ENCODE peak calls at places on chromosomes 7 and 10, in seven cellular contexts. A is NCI-H1105 treated with DMSO at 0.1 percent for 48 hours, E is NCI-H748 treated with DMSO at 0.1 percent for 48 hours, K is bronchial epithelial cell, Y is NCI-H2171 treated with DMSO at 0.1 percent for 48 hours, Z is RWPE1, P is Calu3. O is an unnamed sample.

GRCh38 chr10:52215745-52216361 is 98.2 kb upstream of the DKK1 start:
- DNase-seq in E (peak), Y (peak), K (peak), A (peak), Z (peak), P (peak), O (peak)

GRCh38 chr7:120089968-120090367 is 183.0 kb upstream of the KCND2 start:
- DNase-seq in Z (peak), Y (no peak), E (no peak), P (no peak), A (no peak), K (peak), O (peak)

GRCh38 chr10:121791761-121792160 is 136.1 kb downstream of the ATE1 start:
- DNase-seq in Z (peak), A (no peak), K (no peak), P (no peak), Y (no peak), E (no peak), O (no peak)

GRCh38 chr7:93115796-93116195 is 2.0 kb downstream of the SAMD9 start:
- DNase-seq in K (peak), E (no peak), Y (no peak), A (no peak), P (peak), Z (peak), O (no peak)

GRCh38 chr10:12806228-12807095 is 195.1 kb downstream of the CCDC3 start:
- DNase-seq in P (no peak), K (no peak), Y (no peak), Z (no peak), E (no peak), A (no peak), O (no peak)

GRCh38 chr10:3948843-3949242 is 163.8 kb upstream of the KLF6 start:
- DNase-seq in Z (peak), Y (no peak), P (no peak), A (no peak), K (peak), E (peak), O (no peak)

GRCh38 chr7:157559596-157560257 is 222.9 kb downstream of the DNAJB6 start:
- DNase-seq in E (no peak), Z (no peak), A (no peak), Y (no peak), K (no peak), P (no peak), O (no peak)

GRCh38 chr7:28723336-28723735 is 234.8 kb downstream of the TRIL start:
- DNase-seq in Z (no peak), K (no peak), P (no peak), E (no peak), Y (no peak), A (no peak), O (no peak)

GRCh38 chr7:139972000-139972399 is 90.8 kb downstream of the PARP12 start:
- DNase-seq in E (no peak), A (no peak), Y (no peak), K (no peak), Z (no peak), P (no peak), O (no peak)

GRCh38 chr10:43254881-43255643 is 11.8 kb downstream of the RASGEF1A start:
- DNase-seq in A (no peak), E (no peak), Z (no peak), P (no peak), Y (no peak), K (no peak), O (no peak)

GRCh38 chr10:132279873-132280645 is 27.7 kb downstream of the STK32C start:
- DNase-seq in Z (no peak), P (no peak), K (no peak), Y (no peak), E (no peak), A (no peak), O (no peak)

GRCh38 chr10:96377816-96378294 is 19.1 kb upstream of the OPALIN start:
- DNase-seq in P (no peak), Z (no peak), E (no peak), K (no peak), A (no peak), Y (no peak), O (no peak)